ENCODE peak calls at places on chromosome 1, in seven cellular contexts. B, V, Y, X, N, J and H are unnamed samples.

GRCh38 chr1:163673076-163673475 is 351.3 kb downstream of the NUF2 start:
- DNase-seq in B (no peak), V (no peak), Y (no peak), X (no peak), N (no peak), J (no peak), H (no peak)

GRCh38 chr1:105072446-105072845 is 1322.7 kb downstream of the AMY1C start:
- DNase-seq in B (no peak), V (no peak), Y (no peak), X (no peak), N (no peak), J (no peak), H (no peak)

GRCh38 chr1:13505020-13505419 is 8.8 kb downstream of the LRRC38 start:
- DNase-seq in B (no peak), V (no peak), Y (no peak), X (no peak), N (no peak), J (no peak), H (no peak)

GRCh38 chr1:224198572-224198971 is 15.5 kb downstream of the DEGS1 start:
- DNase-seq in B (no peak), V (no peak), Y (no peak), X (no peak), N (no peak), J (no peak), H (no peak)

GRCh38 chr1:180365039-180365438 is 135.0 kb downstream of the LHX4 start:
- DNase-seq in B (peak; percentile 38), V (no peak), Y (no peak), X (no peak), N (no peak), J (no peak), H (peak; percentile 19)

GRCh38 chr1:198121058-198121829 is 35.6 kb upstream of the NEK7 start:
- DNase-seq in B (peak; percentile 39), V (no peak), Y (no peak), X (no peak), N (peak; percentile 68), J (no peak), H (no peak)

GRCh38 chr1:191695865-191696264 is 462.4 kb upstream of the RGS18 start:
- DNase-seq in B (no peak), V (peak; percentile 30), Y (no peak), X (no peak), N (no peak), J (no peak), H (no peak)

GRCh38 chr1:11920239-11920903 is 5.9 kb downstream of the KIAA2013 start:
- DNase-seq in B (no peak), V (no peak), Y (no peak), X (no peak), N (no peak), J (no peak), H (no peak)

GRCh38 chr1:38908821-38909220 is 27.4 kb upstream of the GJA9 start:
- DNase-seq in B (no peak), V (no peak), Y (no peak), X (no peak), N (no peak), J (no peak), H (no peak)

GRCh38 chr1:230031131-230031530 is 35.9 kb upstream of the GALNT2 start:
- DNase-seq in B (no peak), V (no peak), Y (no peak), X (no peak), N (no peak), J (no peak), H (no peak)

GRCh38 chr1:92538413-92539061 is 51.8 kb upstream of the GFI1 start:
- DNase-seq in B (no peak), V (no peak), Y (no peak), X (no peak), N (no peak), J (peak; percentile 33), H (no peak)

GRCh38 chr1:221099747-221100146 is 220.5 kb downstream of the HLX start:
- DNase-seq in B (no peak), V (no peak), Y (no peak), X (no peak), N (no peak), J (no peak), H (no peak)

GRCh38 chr1:53366901-53367502 is 39.1 kb upstream of the LRP8 start:
- DNase-seq in B (no peak), V (no peak), Y (no peak), X (no peak), N (no peak), J (no peak), H (no peak)

GRCh38 chr1:243587823-243588560 is 262.1 kb downstream of the AKT3 start:
- DNase-seq in B (no peak), V (no peak), Y (no peak), X (no peak), N (no peak), J (no peak), H (no peak)

GRCh38 chr1:237042467-237042891 is 495 bp downstream of the RYR2 start:
- DNase-seq in B (no peak), V (no peak), Y (no peak), X (no peak), N (no peak), J (no peak), H (no peak)

GRCh38 chr1:12204140-12204539 is 25.7 kb upstream of the VPS13D start:
- DNase-seq in B (no peak), V (no peak), Y (no peak), X (no peak), N (no peak), J (no peak), H (no peak)

GRCh38 chr1:117189726-117190125 is 21.0 kb downstream of the VTCN1 start:
- DNase-seq in B (no peak), V (no peak), Y (no peak), X (no peak), N (no peak), J (no peak), H (no peak)

GRCh38 chr1:168918860-168919741 is 187.4 kb upstream of the ATP1B1 start:
- DNase-seq in B (no peak), V (no peak), Y (no peak), X (no peak), N (no peak), J (peak; percentile 40), H (no peak)

GRCh38 chr1:236576004-236576403 is 28.3 kb downstream of the HEATR1 start:
- DNase-seq in B (no peak), V (no peak), Y (no peak), X (no peak), N (peak; percentile 40), J (no peak), H (no peak)

GRCh38 chr1:34408011-34408410 is 231.3 kb downstream of the C1orf94 start:
- DNase-seq in B (no peak), V (no peak), Y (no peak), X (peak; percentile 54), N (peak; percentile 58), J (no peak), H (no peak)

GRCh38 chr1:1058088-1058905 is 15.8 kb downstream of the RNF223 start:
- DNase-seq in B (peak; percentile 73), V (peak; percentile 32), Y (no peak), X (no peak), N (no peak), J (peak; percentile 50), H (no peak)

GRCh38 chr1:193211539-193211938 is 25.1 kb upstream of the B3GALT2 start:
- DNase-seq in B (peak; percentile 78), V (no peak), Y (no peak), X (no peak), N (peak; percentile 51), J (peak; percentile 71), H (no peak)

GRCh38 chr1:47596328-47596727 is 158.5 kb downstream of the FOXD2 start:
- DNase-seq in B (no peak), V (no peak), Y (no peak), X (no peak), N (no peak), J (no peak), H (no peak)

GRCh38 chr1:95793893-95794292 is 559.9 kb downstream of the RWDD3 start:
- DNase-seq in B (peak; percentile 28), V (no peak), Y (no peak), X (no peak), N (no peak), J (no peak), H (no peak)

GRCh38 chr1:52552236-52552504 is 722 bp downstream of the TUT4 start:
- DNase-seq in B (peak; percentile 58), V (peak; percentile 86), Y (peak; percentile 24), X (no peak), N (peak; percentile 28), J (no peak), H (peak; percentile 37)

GRCh38 chr1:93537924-93538323 is 90.0 kb downstream of the FNBP1L start:
- DNase-seq in B (no peak), V (no peak), Y (no peak), X (no peak), N (no peak), J (no peak), H (no peak)

GRCh38 chr1:154353460-154353904 is 28.2 kb downstream of the ATP8B2 start:
- DNase-seq in B (peak; percentile 58), V (peak; percentile 62), Y (no peak), X (peak; percentile 48), N (peak; percentile 67), J (peak; percentile 28), H (no peak)

GRCh38 chr1:247421074-247421473 is 5.1 kb downstream of the NLRP3 start:
- DNase-seq in B (no peak), V (no peak), Y (no peak), X (no peak), N (no peak), J (no peak), H (no peak)

GRCh38 chr1:227559499-227559898 is 3.9 kb upstream of the ZNF678 start:
- DNase-seq in B (no peak), V (no peak), Y (no peak), X (no peak), N (no peak), J (no peak), H (no peak)

GRCh38 chr1:44417351-44418021 is 12.4 kb downstream of the RNF220 start:
- DNase-seq in B (no peak), V (peak; percentile 34), Y (no peak), X (no peak), N (peak; percentile 37), J (no peak), H (peak; percentile 26)